ENCODE peak calls at places on chromosomes 5 and 9, in five cellular contexts. S is heart left ventricle; H is CD4-positive, CD25-positive, alpha-beta regulatory T cell; N is MM.1S; Z is sigmoid colon. W is an unnamed sample.

GRCh38 chr9:23322392-23322791 is 503.6 kb downstream of the ELAVL2 start:
- DNase-seq in S (no peak), H (no peak), N (peak), Z (no peak), W (no peak)

GRCh38 chr5:102048940-102049339 is 247.1 kb downstream of the SLCO4C1 start:
- DNase-seq in H (no peak), S (no peak), Z (no peak), N (no peak), W (no peak)

GRCh38 chr5:96714951-96715451 is 52.8 kb downstream of the CAST start:
- DNase-seq in Z (peak), S (peak), H (peak), N (no peak), W (no peak)

GRCh38 chr5:95424526-95424925 is 33.4 kb downstream of the FAM81B start:
- DNase-seq in Z (no peak), H (no peak), S (no peak), N (no peak), W (no peak)

GRCh38 chr9:81211741-81212140 is 477.6 kb downstream of the TLE1 start:
- DNase-seq in Z (no peak), S (no peak), H (no peak), N (no peak), W (no peak)

GRCh38 chr5:131671994-131672655 is 37.1 kb upstream of the RAPGEF6 start:
- DNase-seq in N (no peak), Z (no peak), S (no peak), H (no peak), W (no peak)

GRCh38 chr5:174690256-174690655 is 34.1 kb upstream of the MSX2 start:
- DNase-seq in S (no peak), Z (no peak), N (no peak), H (no peak), W (no peak)

GRCh38 chr5:174514325-174514724 is 210.1 kb upstream of the MSX2 start:
- DNase-seq in Z (no peak), H (no peak), N (no peak), S (no peak), W (no peak)

GRCh38 chr9:105912868-105913516 is 218.7 kb downstream of the TMEM38B start:
- DNase-seq in S (no peak), H (no peak), N (no peak), Z (no peak), W (no peak)

GRCh38 chr5:103414598-103414997 is 148.0 kb downstream of the NUDT12 start:
- DNase-seq in H (no peak), S (no peak), N (no peak), Z (no peak), W (no peak)

GRCh38 chr5:24819841-24820240 is 175.1 kb upstream of the CDH10 start:
- DNase-seq in H (no peak), N (no peak), S (no peak), Z (no peak), W (no peak)

GRCh38 chr9:26346942-26347477 is 545.6 kb downstream of the CAAP1 start:
- DNase-seq in S (no peak), Z (no peak), N (no peak), H (no peak), W (no peak)

GRCh38 chr9:111980398-111980797 is 83.8 kb downstream of the UGCG start:
- DNase-seq in N (no peak), Z (no peak), H (no peak), S (no peak), W (no peak)

GRCh38 chr9:111979561-111979960 is 82.9 kb downstream of the UGCG start:
- DNase-seq in N (no peak), S (no peak), H (no peak), Z (no peak), W (no peak)

GRCh38 chr9:111974092-111974681 is 77.6 kb downstream of the UGCG start:
- DNase-seq in N (no peak), Z (no peak), S (no peak), H (no peak), W (no peak)

GRCh38 chr9:111975709-111976108 is 79.1 kb downstream of the UGCG start:
- DNase-seq in S (peak), H (peak), Z (no peak), N (peak), W (no peak)

DNA sequence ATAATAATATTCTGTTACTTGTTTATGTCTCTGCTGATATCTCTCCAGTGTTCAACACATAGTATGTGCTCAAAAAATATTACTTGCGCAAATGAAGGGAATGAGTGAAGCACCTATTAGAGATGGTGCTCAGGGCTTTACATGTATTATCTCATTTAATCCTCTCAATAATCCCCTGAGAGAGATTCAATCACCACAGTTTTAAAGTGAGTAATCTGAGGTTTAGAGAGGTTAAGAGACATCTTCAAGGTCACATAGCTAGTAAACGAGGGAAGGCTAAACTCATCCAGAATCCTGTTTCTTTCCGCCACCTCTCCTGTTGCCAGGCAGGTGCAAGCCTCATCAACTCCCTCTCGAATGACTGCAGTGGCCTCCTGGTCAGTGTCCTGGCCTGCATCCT is 82.0 kb downstream of the UGCG start:
- DNase-seq in Z (no peak), S (no peak), H (no peak), N (no peak), W (no peak)
- H3K27ac ChIP-seq in Z (no peak), S (no peak), H (no peak), N (no peak), W (no peak)

GRCh38 chr5:9263656-9264055 is 282.2 kb downstream of the SEMA5A start:
- DNase-seq in S (no peak), H (no peak), N (no peak), Z (no peak), W (no peak)
- H3K27ac ChIP-seq in S (no peak), H (no peak), N (no peak), Z (no peak), W (no peak)

GRCh38 chr5:132777209-132778069 is at the start of gene SEPTIN8:
- DNase-seq in Z (peak), S (peak), H (peak), N (no peak), W (peak)

GRCh38 chr5:132776932-132777208 is 169 bp downstream of the SEPTIN8 start:
- DNase-seq in Z (no peak), H (no peak), N (no peak), S (peak), W (no peak)

GRCh38 chr5:132775439-132776076 is 1.5 kb downstream of the SEPTIN8 start:
- DNase-seq in Z (peak), S (no peak), N (no peak), H (no peak), W (no peak)

GRCh38 chr5:132774896-132775295 is 2.1 kb downstream of the SEPTIN8 start:
- DNase-seq in H (no peak), Z (peak), N (no peak), S (no peak), W (peak)

DNA sequence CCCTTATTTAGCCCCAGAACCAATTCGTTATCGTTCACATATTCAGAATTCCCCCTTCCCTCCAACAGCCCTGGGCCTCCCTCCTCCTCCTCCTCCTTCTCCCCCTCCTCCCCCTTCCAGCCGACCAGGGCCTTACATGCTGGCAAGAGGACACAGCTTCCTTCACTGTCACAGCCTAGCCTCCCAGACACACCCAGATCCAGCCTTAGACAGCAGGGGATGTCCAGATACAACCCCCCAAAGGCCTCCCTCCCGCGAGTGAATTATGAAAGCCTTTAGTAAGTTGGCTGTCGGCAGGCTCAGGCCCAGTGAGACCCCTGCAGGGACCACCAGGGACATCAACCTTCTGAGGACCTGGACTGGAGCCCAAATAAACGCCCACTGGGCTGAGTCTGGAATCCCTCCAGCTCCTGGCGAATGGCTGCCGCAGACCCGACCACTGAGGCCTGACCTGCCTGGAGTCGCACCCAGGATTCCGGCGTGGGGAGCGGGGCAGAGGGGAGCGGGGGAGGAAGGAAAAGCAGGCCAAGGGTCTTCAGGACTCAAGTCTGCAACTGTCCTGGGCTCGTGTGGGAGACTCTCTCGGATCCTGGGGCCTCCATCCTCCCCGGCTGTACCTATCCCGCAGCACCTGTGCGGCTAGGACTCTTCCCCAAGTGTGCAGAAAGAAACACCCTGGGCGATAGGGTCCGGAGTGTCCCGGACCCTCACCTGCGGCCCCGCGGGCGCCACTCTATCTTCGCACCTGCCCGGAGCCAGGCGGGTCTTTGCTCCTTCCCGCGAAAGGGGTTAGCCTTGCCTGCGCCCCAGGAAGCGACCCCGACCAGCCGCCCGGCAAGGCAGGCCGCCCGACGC is 735 bp downstream of the SEPTIN8 start:
- DNase-seq in Z (peak), N (no peak), H (no peak), S (peak), W (no peak)
- H3K27ac ChIP-seq in Z (peak), N (no peak), H (no peak), S (peak), W (peak)

GRCh38 chr9:130895481-130896232 is 955 bp downstream of the QRFP start:
- DNase-seq in Z (no peak), N (no peak), S (no peak), H (no peak), W (no peak)

GRCh38 chr9:130896233-130897012 is at the start of gene QRFP:
- DNase-seq in S (no peak), N (no peak), Z (no peak), H (no peak), W (no peak)

GRCh38 chr9:130893250-130894101 is 3.1 kb downstream of the QRFP start:
- DNase-seq in H (no peak), S (peak), Z (no peak), N (no peak), W (peak)

GRCh38 chr9:130894546-130894945 is 2.1 kb downstream of the QRFP start:
- DNase-seq in H (no peak), N (no peak), S (no peak), Z (no peak), W (no peak)

DNA sequence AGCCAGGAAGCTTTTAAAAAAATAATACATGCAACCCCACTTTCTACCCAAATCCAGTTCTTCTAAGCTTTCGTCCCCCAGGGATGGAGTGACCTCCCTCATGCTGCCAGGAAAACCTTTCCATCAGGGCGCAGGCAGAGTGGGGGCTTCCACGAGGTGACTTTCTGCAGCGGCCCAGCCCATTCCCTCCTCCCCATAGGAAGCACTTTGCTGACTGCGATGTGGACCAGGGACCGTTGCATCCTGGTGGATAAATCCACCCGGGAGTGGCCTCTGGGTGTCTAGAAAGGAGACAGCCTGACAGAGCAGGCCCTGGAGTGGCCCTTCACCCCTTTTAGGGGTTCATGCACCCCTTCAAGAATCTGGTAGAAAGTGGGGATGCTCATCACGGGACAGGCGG is 1.6 kb downstream of the QRFP start:
- DNase-seq in S (no peak), H (no peak), N (no peak), Z (no peak), W (no peak)
- H3K27ac ChIP-seq in S (no peak), H (no peak), N (no peak), Z (peak), W (no peak)

DNA sequence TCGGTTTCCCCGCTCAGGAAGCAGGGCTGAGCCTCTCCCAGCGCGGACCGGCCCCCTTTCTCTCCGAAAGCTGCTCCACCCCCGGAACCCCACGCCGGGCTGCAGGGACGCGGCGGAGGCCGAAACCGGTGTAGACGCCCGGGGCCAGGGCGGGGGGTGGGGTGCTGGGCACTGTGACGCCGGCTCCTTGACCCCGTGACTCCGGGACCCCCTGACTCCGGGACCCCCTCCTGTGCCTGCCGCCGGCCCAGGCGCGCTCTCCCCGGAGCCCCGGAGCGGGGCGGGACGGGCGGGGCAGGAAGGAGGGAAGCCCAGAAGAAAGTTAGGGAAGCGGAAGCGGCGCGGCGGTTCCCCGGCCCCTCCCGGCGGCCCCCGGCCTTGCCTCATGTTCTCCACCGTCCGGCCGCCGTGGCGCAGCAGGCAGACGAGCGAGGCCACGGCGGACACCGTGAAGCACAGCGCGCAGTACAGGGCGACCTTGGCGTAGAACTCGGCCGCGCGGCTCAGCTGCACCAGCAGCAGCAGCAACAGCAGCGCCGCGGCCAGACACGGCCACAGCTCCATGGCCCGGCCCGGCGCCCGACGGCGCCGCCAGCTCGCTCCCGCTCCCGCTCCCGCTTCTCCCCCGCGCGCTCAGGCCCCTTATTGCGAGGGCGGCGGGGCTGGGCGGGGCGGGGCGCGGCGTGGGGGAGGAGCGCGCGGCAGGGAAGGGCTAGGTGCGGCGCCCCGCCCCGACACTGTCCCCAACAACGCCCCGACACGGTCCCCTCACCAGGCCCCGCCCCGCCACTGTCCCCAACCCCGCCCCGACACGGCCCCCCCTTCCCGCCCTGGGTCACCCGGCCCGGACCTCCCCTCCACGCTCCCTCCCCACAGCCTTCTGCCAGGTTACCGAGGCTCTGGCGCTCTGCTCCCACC is at the start of gene AGPAT2:
- DNase-seq in H (peak), Z (peak), S (peak), N (no peak), W (peak)
- H3K27ac ChIP-seq in H (peak), Z (peak), S (peak), N (no peak), W (no peak)

DNA sequence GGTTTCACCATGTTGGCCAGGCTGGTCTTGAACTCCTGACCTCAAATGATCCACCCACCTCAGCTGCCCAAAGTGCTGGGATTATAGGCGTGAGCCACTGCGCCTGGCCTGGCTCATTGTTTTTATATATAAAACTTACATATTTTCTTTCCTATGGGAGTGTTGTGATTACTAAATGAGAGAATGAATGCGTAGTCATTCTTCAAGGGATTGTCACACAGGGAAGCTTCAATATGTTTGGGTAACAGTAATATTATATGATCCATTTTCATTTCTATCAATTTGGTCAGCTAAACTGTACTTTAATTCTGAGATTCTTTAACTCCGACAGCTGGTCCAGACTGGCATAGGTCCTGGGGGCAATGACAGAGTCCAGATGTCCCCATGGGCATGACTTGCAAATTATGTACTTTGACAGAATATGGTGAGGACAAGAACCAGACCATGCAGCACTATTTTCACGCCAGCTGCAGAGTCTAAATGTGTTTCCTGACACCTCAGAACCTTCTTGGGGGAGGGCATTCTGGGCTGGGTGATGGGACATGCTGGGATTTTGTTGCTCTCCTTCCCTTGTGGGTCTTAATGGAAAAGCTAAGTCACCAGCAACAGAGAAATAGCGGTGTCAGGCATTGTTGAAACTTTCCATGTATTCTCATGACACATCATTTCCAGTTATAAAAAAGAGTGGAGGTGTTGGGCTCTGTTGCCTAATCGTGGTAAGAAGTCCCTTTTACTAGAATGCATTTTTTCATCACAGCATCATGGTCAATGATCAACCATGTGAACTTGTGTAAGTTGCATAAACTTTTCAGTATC is 40.9 kb upstream of the TNC start:
- DNase-seq in N (no peak), H (no peak), S (no peak), Z (peak), W (no peak)
- H3K27ac ChIP-seq in N (no peak), H (no peak), S (no peak), Z (peak), W (peak)

GRCh38 chr5:40552981-40553380 is 126.7 kb upstream of the PTGER4 start:
- DNase-seq in N (no peak), H (no peak), Z (no peak), S (no peak), W (no peak)

GRCh38 chr5:40554048-40554447 is 125.7 kb upstream of the PTGER4 start:
- DNase-seq in Z (no peak), N (no peak), S (no peak), H (no peak), W (no peak)

GRCh38 chr5:40550481-40550880 is 129.2 kb upstream of the PTGER4 start:
- DNase-seq in N (no peak), Z (no peak), H (no peak), S (no peak), W (no peak)

GRCh38 chr5:40549611-40550010 is 130.1 kb upstream of the PTGER4 start:
- DNase-seq in H (no peak), N (no peak), S (no peak), Z (no peak), W (no peak)

GRCh38 chr5:40551706-40552557 is 127.8 kb upstream of the PTGER4 start:
- DNase-seq in Z (no peak), H (no peak), N (no peak), S (no peak), W (no peak)
- H3K27ac ChIP-seq in Z (peak), H (no peak), N (no peak), S (no peak), W (no peak)

GRCh38 chr9:109012009-109012875 is 1.1 kb downstream of the CTNNAL1 start:
- DNase-seq in H (peak), S (peak), Z (peak), N (peak), W (peak)
- H3K27ac ChIP-seq in H (peak), S (peak), Z (peak), N (peak), W (peak)